ENCODE peak calls at places on chromosome 21, in six cellular contexts. P is BJ, W is testis, Z is lower leg skin, N is fibroblast of mammary gland, B is endothelial cell. F is an unnamed sample.

GRCh38 chr21:30714946-30715345 is 3.6 kb downstream of the KRTAP21-3 start:
- DNase-seq in P (no peak), N (no peak), W (no peak), B (no peak), Z (no peak), F (no peak)

GRCh38 chr21:34335316-34335715 is 28.5 kb upstream of the KCNE2 start:
- DNase-seq in W (no peak), B (no peak), P (peak), N (peak), Z (peak), F (no peak)

GRCh38 chr21:25967566-25968438 is 202.8 kb downstream of the APP start:
- DNase-seq in P (no peak), Z (no peak), W (no peak), B (no peak), N (no peak), F (no peak)

GRCh38 chr21:43913928-43914327 is 48.9 kb downstream of the AGPAT3 start:
- DNase-seq in N (peak), P (no peak), W (no peak), Z (no peak), B (no peak), F (no peak)

GRCh38 chr21:33247596-33247995 is 17.9 kb downstream of the IFNAR2 start:
- DNase-seq in W (no peak), P (no peak), B (no peak), Z (no peak), N (no peak), F (no peak)

GRCh38 chr21:35382696-35383095 is 333.6 kb upstream of the RUNX1 start:
- DNase-seq in W (no peak), P (no peak), B (no peak), N (no peak), Z (no peak), F (no peak)

GRCh38 chr21:31654340-31654739 is 5.2 kb upstream of the SOD1 start:
- DNase-seq in W (no peak), P (no peak), N (no peak), Z (no peak), B (no peak), F (no peak)

GRCh38 chr21:23534833-23535232 is 2072.4 kb downstream of the MRPL39 start:
- DNase-seq in P (no peak), N (no peak), W (no peak), B (no peak), Z (no peak), F (no peak)

GRCh38 chr21:31011412-31011811 is 26.9 kb downstream of the KRTAP19-8 start:
- DNase-seq in Z (no peak), N (no peak), B (no peak), W (no peak), P (no peak), F (no peak)

DNA sequence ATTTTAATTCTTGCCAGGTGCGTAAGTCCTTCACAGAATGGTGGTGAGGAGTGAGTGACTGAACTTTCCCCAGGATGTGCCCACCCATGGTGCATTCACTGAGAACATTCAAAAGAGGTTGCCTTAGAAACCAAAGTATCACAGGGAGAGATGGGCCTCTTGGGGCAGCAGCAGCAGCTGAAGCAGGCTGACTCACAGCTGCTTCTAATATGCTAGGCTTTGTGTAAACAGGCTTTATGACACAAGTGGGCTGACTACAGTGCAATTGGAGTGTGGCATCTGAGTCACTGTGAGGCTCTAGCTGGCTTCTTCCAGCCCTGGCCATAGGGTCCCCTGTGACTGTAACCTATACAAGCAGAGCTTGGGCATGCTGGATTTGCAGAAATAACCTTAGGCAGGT is 12.6 kb downstream of the PIGP start:
- DNase-seq in B (no peak), N (peak), W (peak), P (peak), Z (peak), F (peak)
- TF ChIP-seq CTCF in B (no peak), N (peak), W (no peak), P (peak), Z (no peak), F (no peak)

GRCh38 chr21:21295303-21295702 is 297.1 kb downstream of the NCAM2 start:
- DNase-seq in B (no peak), N (no peak), Z (no peak), P (no peak), W (no peak), F (no peak)
- TF ChIP-seq CTCF in B (no peak), N (no peak), Z (no peak), P (no peak), W (no peak), F (no peak)

DNA sequence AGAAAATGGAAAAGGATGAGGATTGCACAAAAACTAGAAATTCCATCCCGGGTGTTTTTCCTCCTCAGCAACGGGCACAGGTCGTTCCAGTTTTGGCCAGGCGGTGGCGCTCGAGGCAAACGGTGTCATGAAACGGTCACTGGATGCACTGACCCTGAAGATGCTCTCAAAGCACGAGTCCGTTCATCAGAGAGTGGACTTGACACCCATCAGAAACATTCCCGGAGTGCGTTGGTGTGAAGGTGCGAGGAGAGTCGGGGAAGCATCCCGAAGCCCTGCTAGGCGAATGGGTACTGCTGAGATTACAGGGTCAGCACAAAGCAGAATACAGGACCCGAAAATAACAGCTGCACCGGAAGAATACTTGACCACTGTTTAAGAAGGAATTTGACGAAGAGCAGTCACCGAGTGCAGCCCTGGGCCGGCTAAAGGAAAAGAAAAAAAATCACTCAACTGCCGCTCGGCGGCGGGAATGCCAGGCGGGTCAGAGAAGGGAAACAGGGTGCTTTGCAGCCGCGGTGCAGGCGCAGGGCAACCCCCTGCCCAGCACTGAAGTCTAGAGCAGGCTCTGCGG is 71.7 kb upstream of the ETS2 start:
- DNase-seq in P (no peak), W (peak), Z (peak), N (peak), B (peak), F (peak)
- TF ChIP-seq CTCF in P (peak), W (peak), Z (peak), N (peak), B (peak), F (peak)

GRCh38 chr21:42352433-42353095 is 1.8 kb upstream of the TFF2 start:
- DNase-seq in N (no peak), Z (no peak), B (no peak), W (no peak), P (no peak), F (no peak)
- TF ChIP-seq CTCF in N (no peak), Z (no peak), B (no peak), W (no peak), P (no peak), F (no peak)

F was measured in glutamatergic neuron.